ENCODE peak calls at places on chromosomes 12 and 14, in six cellular contexts. I is NCI-H1417, X is aorta, A is HuH-7, U is neural crest cell, J is SW480. Z is an unnamed sample.

GRCh38 chr12:57738661-57739237 is at the start of gene AGAP2:
- DNase-seq in I (peak), X (no peak), A (peak), U (peak), J (no peak), Z (no peak)

GRCh38 chr14:74018029-74018703 is 922 bp downstream of the ENTPD5 start:
- DNase-seq in I (peak), X (no peak), A (no peak), U (no peak), J (peak), Z (no peak)

GRCh38 chr14:34766611-34767010 is 52.2 kb upstream of the CFL2 start:
- DNase-seq in I (no peak), X (no peak), A (no peak), U (no peak), J (no peak), Z (no peak)

GRCh38 chr14:93970967-93971634 is 5.3 kb downstream of the ASB2 start:
- DNase-seq in I (peak), X (no peak), A (no peak), U (no peak), J (peak), Z (no peak)

GRCh38 chr12:44159211-44159610 is 323.3 kb downstream of the TMEM117 start:
- DNase-seq in I (no peak), X (no peak), A (no peak), U (no peak), J (no peak), Z (no peak)

GRCh38 chr14:31510222-31510621 is 22.4 kb upstream of the GPR33 start:
- DNase-seq in I (peak), X (no peak), A (peak), U (no peak), J (peak), Z (no peak)

GRCh38 chr14:52021971-52022600 is 32.7 kb downstream of the RTRAF start:
- DNase-seq in I (no peak), X (no peak), A (no peak), U (no peak), J (no peak), Z (no peak)

GRCh38 chr12:57461326-57461903 is 1.8 kb downstream of the GLI1 start:
- DNase-seq in I (no peak), X (peak), A (peak), U (peak), J (peak), Z (no peak)

GRCh38 chr12:27521066-27521465 is 2.9 kb upstream of the PPFIBP1 start:
- DNase-seq in I (no peak), X (peak), A (no peak), U (no peak), J (no peak), Z (no peak)

GRCh38 chr12:121443193-121443829 is 43.4 kb downstream of the RNF34 start:
- DNase-seq in I (peak), X (peak), A (peak), U (peak), J (peak), Z (peak)

GRCh38 chr12:12726543-12727093 is 9.4 kb downstream of the CDKN1B start:
- DNase-seq in I (no peak), X (no peak), A (no peak), U (no peak), J (peak), Z (no peak)